ENCODE peak calls at places on chromosome 5, in five cellular contexts. One of them, this sample, is unnamed.

GRCh38 chr5:94849821-94850736 is 231.6 kb downstream of the SLF1 start:
- DNase-seq in activated T-cell treated with anti-CD3 and anti-CD28 coated beads, Interleukin-2, amount 50 U/mL, for 24 hours: no peak
- DNase-seq in astrocyte of the cerebellum: peak
- DNase-seq in occipital lobe: peak
- DNase-seq in cardiac muscle cell: peak
- DNase-seq in this sample: peak

GRCh38 chr5:29351170-29351569 is 1842.3 kb upstream of the CDH6 start:
- DNase-seq in activated T-cell treated with anti-CD3 and anti-CD28 coated beads, Interleukin-2, amount 50 U/mL, for 24 hours: no peak
- DNase-seq in astrocyte of the cerebellum: no peak
- DNase-seq in occipital lobe: no peak
- DNase-seq in cardiac muscle cell: no peak
- DNase-seq in this sample: no peak

GRCh38 chr5:110880413-110880812 is 141.6 kb downstream of the SLC25A46 start:
- DNase-seq in activated T-cell treated with anti-CD3 and anti-CD28 coated beads, Interleukin-2, amount 50 U/mL, for 24 hours: no peak
- DNase-seq in astrocyte of the cerebellum: peak
- DNase-seq in occipital lobe: no peak
- DNase-seq in cardiac muscle cell: peak
- DNase-seq in this sample: peak

GRCh38 chr5:177111720-177112394 is 21.7 kb upstream of the NSD1 start:
- DNase-seq in activated T-cell treated with anti-CD3 and anti-CD28 coated beads, Interleukin-2, amount 50 U/mL, for 24 hours: peak
- DNase-seq in astrocyte of the cerebellum: no peak
- DNase-seq in occipital lobe: no peak
- DNase-seq in cardiac muscle cell: peak
- DNase-seq in this sample: peak

GRCh38 chr5:124797665-124798087 is 51.2 kb upstream of the ZNF608 start:
- DNase-seq in activated T-cell treated with anti-CD3 and anti-CD28 coated beads, Interleukin-2, amount 50 U/mL, for 24 hours: no peak
- DNase-seq in astrocyte of the cerebellum: no peak
- DNase-seq in occipital lobe: no peak
- DNase-seq in cardiac muscle cell: peak
- DNase-seq in this sample: no peak

GRCh38 chr5:112940670-112941069 is 18.6 kb upstream of the REEP5 start:
- DNase-seq in activated T-cell treated with anti-CD3 and anti-CD28 coated beads, Interleukin-2, amount 50 U/mL, for 24 hours: no peak
- DNase-seq in astrocyte of the cerebellum: no peak
- DNase-seq in occipital lobe: no peak
- DNase-seq in cardiac muscle cell: no peak
- DNase-seq in this sample: no peak

GRCh38 chr5:108271127-108271526 is 110.8 kb downstream of the FBXL17 start:
- DNase-seq in activated T-cell treated with anti-CD3 and anti-CD28 coated beads, Interleukin-2, amount 50 U/mL, for 24 hours: no peak
- DNase-seq in astrocyte of the cerebellum: no peak
- DNase-seq in occipital lobe: no peak
- DNase-seq in cardiac muscle cell: no peak
- DNase-seq in this sample: no peak

GRCh38 chr5:124371121-124371706 is 375.2 kb downstream of the ZNF608 start:
- DNase-seq in activated T-cell treated with anti-CD3 and anti-CD28 coated beads, Interleukin-2, amount 50 U/mL, for 24 hours: no peak
- DNase-seq in astrocyte of the cerebellum: no peak
- DNase-seq in occipital lobe: no peak
- DNase-seq in cardiac muscle cell: peak
- DNase-seq in this sample: peak

GRCh38 chr5:174937201-174938130 is 213.1 kb downstream of the MSX2 start:
- DNase-seq in activated T-cell treated with anti-CD3 and anti-CD28 coated beads, Interleukin-2, amount 50 U/mL, for 24 hours: no peak
- DNase-seq in astrocyte of the cerebellum: no peak
- DNase-seq in occipital lobe: no peak
- DNase-seq in cardiac muscle cell: no peak
- DNase-seq in this sample: no peak

GRCh38 chr5:126015244-126016054 is 407.8 kb upstream of the GRAMD2B start:
- DNase-seq in activated T-cell treated with anti-CD3 and anti-CD28 coated beads, Interleukin-2, amount 50 U/mL, for 24 hours: no peak
- DNase-seq in astrocyte of the cerebellum: peak
- DNase-seq in occipital lobe: no peak
- DNase-seq in cardiac muscle cell: peak
- DNase-seq in this sample: peak

GRCh38 chr5:53164478-53165165 is 55.1 kb upstream of the MOCS2 start:
- DNase-seq in activated T-cell treated with anti-CD3 and anti-CD28 coated beads, Interleukin-2, amount 50 U/mL, for 24 hours: no peak
- DNase-seq in astrocyte of the cerebellum: no peak
- DNase-seq in occipital lobe: no peak
- DNase-seq in cardiac muscle cell: no peak
- DNase-seq in this sample: no peak

GRCh38 chr5:8905021-8905420 is 640.9 kb downstream of the SEMA5A start:
- DNase-seq in activated T-cell treated with anti-CD3 and anti-CD28 coated beads, Interleukin-2, amount 50 U/mL, for 24 hours: no peak
- DNase-seq in astrocyte of the cerebellum: peak
- DNase-seq in occipital lobe: no peak
- DNase-seq in cardiac muscle cell: peak
- DNase-seq in this sample: peak

GRCh38 chr5:25993701-25994100 is 1044.7 kb downstream of the CDH9 start:
- DNase-seq in activated T-cell treated with anti-CD3 and anti-CD28 coated beads, Interleukin-2, amount 50 U/mL, for 24 hours: no peak
- DNase-seq in astrocyte of the cerebellum: no peak
- DNase-seq in occipital lobe: no peak
- DNase-seq in cardiac muscle cell: no peak
- DNase-seq in this sample: no peak

GRCh38 chr5:84724181-84724580 is 339.5 kb upstream of the EDIL3 start:
- DNase-seq in activated T-cell treated with anti-CD3 and anti-CD28 coated beads, Interleukin-2, amount 50 U/mL, for 24 hours: no peak
- DNase-seq in astrocyte of the cerebellum: no peak
- DNase-seq in occipital lobe: no peak
- DNase-seq in cardiac muscle cell: no peak
- DNase-seq in this sample: no peak

GRCh38 chr5:91114658-91115057 is 268.5 kb downstream of the ARRDC3 start:
- DNase-seq in activated T-cell treated with anti-CD3 and anti-CD28 coated beads, Interleukin-2, amount 50 U/mL, for 24 hours: no peak
- DNase-seq in astrocyte of the cerebellum: no peak
- DNase-seq in occipital lobe: no peak
- DNase-seq in cardiac muscle cell: peak
- DNase-seq in this sample: no peak

GRCh38 chr5:133149333-133149732 is 97.5 kb downstream of the HSPA4 start:
- DNase-seq in activated T-cell treated with anti-CD3 and anti-CD28 coated beads, Interleukin-2, amount 50 U/mL, for 24 hours: no peak
- DNase-seq in astrocyte of the cerebellum: no peak
- DNase-seq in occipital lobe: no peak
- DNase-seq in cardiac muscle cell: no peak
- DNase-seq in this sample: no peak

GRCh38 chr5:6307304-6307703 is 71.0 kb downstream of the MED10 start:
- DNase-seq in activated T-cell treated with anti-CD3 and anti-CD28 coated beads, Interleukin-2, amount 50 U/mL, for 24 hours: no peak
- DNase-seq in astrocyte of the cerebellum: no peak
- DNase-seq in occipital lobe: no peak
- DNase-seq in cardiac muscle cell: no peak
- DNase-seq in this sample: no peak

GRCh38 chr5:77239126-77239741 is 28.8 kb downstream of the PDE8B start:
- DNase-seq in activated T-cell treated with anti-CD3 and anti-CD28 coated beads, Interleukin-2, amount 50 U/mL, for 24 hours: no peak
- DNase-seq in astrocyte of the cerebellum: peak
- DNase-seq in occipital lobe: no peak
- DNase-seq in cardiac muscle cell: peak
- DNase-seq in this sample: peak

GRCh38 chr5:565782-566445 is 41.7 kb upstream of the SLC9A3 start:
- DNase-seq in activated T-cell treated with anti-CD3 and anti-CD28 coated beads, Interleukin-2, amount 50 U/mL, for 24 hours: no peak
- DNase-seq in astrocyte of the cerebellum: no peak
- DNase-seq in occipital lobe: no peak
- DNase-seq in cardiac muscle cell: peak
- DNase-seq in this sample: peak

GRCh38 chr5:10655041-10655685 is 91.3 kb downstream of the ANKRD33B start:
- DNase-seq in activated T-cell treated with anti-CD3 and anti-CD28 coated beads, Interleukin-2, amount 50 U/mL, for 24 hours: peak
- DNase-seq in astrocyte of the cerebellum: no peak
- DNase-seq in occipital lobe: no peak
- DNase-seq in cardiac muscle cell: no peak
- DNase-seq in this sample: no peak